ENCODE peak calls at places on chromosomes 12 and 14, in seven cellular contexts. One of them, this sample, is unnamed.

GRCh38 chr12:11822071-11822818 is 172.8 kb downstream of the ETV6 start:
- DNase-seq in breast epithelium: no peak
- DNase-seq in suprapubic skin: no peak
- DNase-seq in sigmoid colon: no peak
- DNase-seq in stomach: peak; percentile 38
- DNase-seq in HCT116: no peak
- DNase-seq in K562: no peak
- DNase-seq in this sample: no peak

GRCh38 chr14:71529855-71530254 is 402.4 kb upstream of the RGS6 start:
- DNase-seq in suprapubic skin: no peak
- DNase-seq in K562: no peak
- DNase-seq in breast epithelium: no peak
- DNase-seq in stomach: no peak
- DNase-seq in HCT116: no peak
- DNase-seq in sigmoid colon: no peak
- DNase-seq in this sample: no peak

GRCh38 chr14:33512201-33512600 is 438.7 kb downstream of the EGLN3 start:
- DNase-seq in stomach: no peak
- DNase-seq in K562: no peak
- DNase-seq in sigmoid colon: no peak
- DNase-seq in suprapubic skin: no peak
- DNase-seq in HCT116: no peak
- DNase-seq in breast epithelium: no peak
- DNase-seq in this sample: no peak

GRCh38 chr12:113929312-113929989 is 36.7 kb downstream of the RBM19 start:
- DNase-seq in breast epithelium: no peak
- DNase-seq in K562: no peak
- DNase-seq in stomach: no peak
- DNase-seq in HCT116: no peak
- DNase-seq in suprapubic skin: no peak
- DNase-seq in sigmoid colon: no peak
- DNase-seq in this sample: no peak

GRCh38 chr14:29643415-29644206 is 284.0 kb downstream of the PRKD1 start:
- DNase-seq in sigmoid colon: no peak
- DNase-seq in breast epithelium: no peak
- DNase-seq in K562: no peak
- DNase-seq in HCT116: no peak
- DNase-seq in stomach: no peak
- DNase-seq in suprapubic skin: no peak
- DNase-seq in this sample: no peak

GRCh38 chr14:56224691-56225681 is 106.8 kb downstream of the PELI2 start:
- DNase-seq in sigmoid colon: no peak
- DNase-seq in suprapubic skin: no peak
- DNase-seq in HCT116: no peak
- DNase-seq in K562: no peak
- DNase-seq in breast epithelium: no peak
- DNase-seq in stomach: peak; percentile 69
- DNase-seq in this sample: no peak

GRCh38 chr14:55864890-55865655 is 253.1 kb upstream of the PELI2 start:
- DNase-seq in sigmoid colon: no peak
- DNase-seq in suprapubic skin: no peak
- DNase-seq in breast epithelium: no peak
- DNase-seq in stomach: no peak
- DNase-seq in K562: peak; percentile 23
- DNase-seq in HCT116: no peak
- DNase-seq in this sample: no peak

GRCh38 chr12:2958432-2959193 is 584 bp upstream of the TEAD4 start:
- DNase-seq in breast epithelium: no peak
- DNase-seq in K562: peak; percentile 92
- DNase-seq in HCT116: peak; percentile 33
- DNase-seq in sigmoid colon: peak; percentile 68
- DNase-seq in suprapubic skin: no peak
- DNase-seq in stomach: peak; percentile 54
- DNase-seq in this sample: peak; percentile 80

GRCh38 chr12:131808744-131809371 is 19.3 kb upstream of the MMP17 start:
- DNase-seq in sigmoid colon: no peak
- DNase-seq in HCT116: no peak
- DNase-seq in breast epithelium: no peak
- DNase-seq in suprapubic skin: no peak
- DNase-seq in stomach: no peak
- DNase-seq in K562: no peak
- DNase-seq in this sample: peak; percentile 95

GRCh38 chr12:47079365-47079893 is at the start of gene PCED1B:
- DNase-seq in stomach: peak; percentile 70
- DNase-seq in HCT116: no peak
- DNase-seq in sigmoid colon: peak; percentile 91
- DNase-seq in K562: peak; percentile 41
- DNase-seq in suprapubic skin: peak; percentile 87
- DNase-seq in breast epithelium: peak; percentile 54
- DNase-seq in this sample: peak; percentile 94

GRCh38 chr12:76264617-76265016 is 83.6 kb downstream of the BBS10 start:
- DNase-seq in breast epithelium: no peak
- DNase-seq in HCT116: no peak
- DNase-seq in K562: no peak
- DNase-seq in stomach: no peak
- DNase-seq in suprapubic skin: no peak
- DNase-seq in sigmoid colon: no peak
- DNase-seq in this sample: no peak

GRCh38 chr14:98692832-98693231 is 579.2 kb downstream of the BCL11B start:
- DNase-seq in K562: no peak
- DNase-seq in stomach: no peak
- DNase-seq in sigmoid colon: no peak
- DNase-seq in breast epithelium: no peak
- DNase-seq in HCT116: no peak
- DNase-seq in suprapubic skin: no peak
- DNase-seq in this sample: no peak

GRCh38 chr14:35155962-35156361 is 33.6 kb downstream of the PRORP start:
- DNase-seq in breast epithelium: no peak
- DNase-seq in suprapubic skin: no peak
- DNase-seq in stomach: no peak
- DNase-seq in sigmoid colon: no peak
- DNase-seq in HCT116: no peak
- DNase-seq in K562: no peak
- DNase-seq in this sample: no peak

GRCh38 chr12:76244298-76244697 is 103.9 kb downstream of the BBS10 start:
- DNase-seq in suprapubic skin: no peak
- DNase-seq in stomach: no peak
- DNase-seq in HCT116: no peak
- DNase-seq in sigmoid colon: no peak
- DNase-seq in breast epithelium: no peak
- DNase-seq in K562: no peak
- DNase-seq in this sample: no peak

GRCh38 chr12:116759783-116760581 is 21.9 kb downstream of the RNFT2 start:
- DNase-seq in K562: peak; percentile 86
- DNase-seq in suprapubic skin: no peak
- DNase-seq in sigmoid colon: peak; percentile 41
- DNase-seq in stomach: no peak
- DNase-seq in HCT116: peak; percentile 53
- DNase-seq in breast epithelium: no peak
- DNase-seq in this sample: peak; percentile 73
- TF ChIP-seq POLR2A in K562: peak; percentile 83
- TF ChIP-seq POLR2A in suprapubic skin: no peak
- TF ChIP-seq POLR2A in sigmoid colon: no peak
- TF ChIP-seq POLR2A in stomach: no peak
- TF ChIP-seq POLR2A in HCT116: no peak
- TF ChIP-seq POLR2A in breast epithelium: no peak
- TF ChIP-seq POLR2A in this sample: no peak

GRCh38 chr12:68814490-68815231 is 6.7 kb downstream of the MDM2 start:
- DNase-seq in HCT116: no peak
- DNase-seq in stomach: no peak
- DNase-seq in suprapubic skin: no peak
- DNase-seq in sigmoid colon: no peak
- DNase-seq in K562: no peak
- DNase-seq in breast epithelium: no peak
- DNase-seq in this sample: no peak

GRCh38 chr12:68812553-68813241 is 4.7 kb downstream of the MDM2 start:
- DNase-seq in suprapubic skin: no peak
- DNase-seq in sigmoid colon: peak; percentile 18
- DNase-seq in breast epithelium: no peak
- DNase-seq in HCT116: no peak
- DNase-seq in stomach: no peak
- DNase-seq in K562: no peak
- DNase-seq in this sample: no peak

GRCh38 chr12:68815232-68815927 is 7.4 kb downstream of the MDM2 start:
- DNase-seq in K562: no peak
- DNase-seq in stomach: no peak
- DNase-seq in suprapubic skin: no peak
- DNase-seq in HCT116: no peak
- DNase-seq in sigmoid colon: no peak
- DNase-seq in breast epithelium: no peak
- DNase-seq in this sample: no peak

GRCh38 chr12:68813242-68813593 is 5.2 kb downstream of the MDM2 start:
- DNase-seq in sigmoid colon: no peak
- DNase-seq in HCT116: no peak
- DNase-seq in stomach: no peak
- DNase-seq in breast epithelium: no peak
- DNase-seq in suprapubic skin: no peak
- DNase-seq in K562: no peak
- DNase-seq in this sample: no peak

DNA sequence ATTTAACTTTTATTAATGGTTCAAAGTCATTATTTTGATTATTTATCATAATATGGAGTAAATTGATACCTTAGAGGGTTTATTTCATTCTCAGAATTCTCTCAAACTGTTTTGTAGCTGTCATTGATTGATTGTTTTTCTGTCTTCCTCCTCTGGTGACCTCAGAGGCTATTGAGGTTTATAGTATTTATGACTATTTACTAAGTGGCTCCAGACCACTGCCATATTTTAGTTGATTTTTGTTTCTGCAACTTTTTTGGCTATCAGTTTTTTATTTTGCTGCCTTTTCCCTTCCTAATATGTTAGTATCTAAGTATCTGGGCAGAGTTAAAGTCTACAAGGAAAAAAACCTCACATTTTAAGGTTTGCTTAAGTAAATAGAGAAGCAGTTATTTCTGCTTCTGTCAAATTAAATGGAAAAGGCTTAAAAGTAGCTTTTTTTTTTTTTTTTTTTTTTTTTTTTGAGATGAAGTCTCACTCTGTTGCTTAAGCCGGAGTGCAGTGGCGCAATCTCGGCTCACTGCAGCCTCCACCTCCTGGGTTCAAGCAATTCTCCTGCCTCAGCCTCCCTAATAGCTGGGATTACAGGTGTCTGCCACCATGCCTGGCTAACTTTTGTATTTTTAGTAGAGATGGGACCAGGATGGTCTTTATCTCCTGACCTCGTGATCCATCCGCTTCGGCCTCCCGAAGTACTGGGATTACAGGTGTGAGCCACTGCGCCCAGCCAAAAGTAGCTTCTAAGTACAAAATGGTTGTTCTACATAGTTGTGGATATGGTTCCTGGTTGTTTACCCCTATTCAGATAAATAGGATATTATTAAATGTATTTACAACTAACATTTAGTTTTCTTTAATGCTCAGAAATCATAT is 8.2 kb downstream of the MDM2 start:
- DNase-seq in suprapubic skin: no peak
- DNase-seq in K562: no peak
- DNase-seq in sigmoid colon: no peak
- DNase-seq in stomach: no peak
- DNase-seq in breast epithelium: no peak
- DNase-seq in HCT116: no peak
- DNase-seq in this sample: no peak
- TF ChIP-seq POLR2AphosphoS5 in suprapubic skin: no peak
- TF ChIP-seq POLR2AphosphoS5 in K562: no peak
- TF ChIP-seq POLR2AphosphoS5 in sigmoid colon: no peak
- TF ChIP-seq POLR2AphosphoS5 in stomach: no peak
- TF ChIP-seq POLR2AphosphoS5 in breast epithelium: no peak
- TF ChIP-seq POLR2AphosphoS5 in HCT116: no peak
- TF ChIP-seq POLR2AphosphoS5 in this sample: no peak

GRCh38 chr14:59032821-59033220 is 155.6 kb upstream of the DAAM1 start:
- DNase-seq in K562: no peak
- DNase-seq in HCT116: no peak
- DNase-seq in sigmoid colon: no peak
- DNase-seq in suprapubic skin: no peak
- DNase-seq in stomach: no peak
- DNase-seq in breast epithelium: no peak
- DNase-seq in this sample: no peak

GRCh38 chr14:59026086-59026485 is 162.4 kb upstream of the DAAM1 start:
- DNase-seq in sigmoid colon: no peak
- DNase-seq in K562: no peak
- DNase-seq in suprapubic skin: no peak
- DNase-seq in stomach: no peak
- DNase-seq in HCT116: no peak
- DNase-seq in breast epithelium: no peak
- DNase-seq in this sample: no peak

DNA sequence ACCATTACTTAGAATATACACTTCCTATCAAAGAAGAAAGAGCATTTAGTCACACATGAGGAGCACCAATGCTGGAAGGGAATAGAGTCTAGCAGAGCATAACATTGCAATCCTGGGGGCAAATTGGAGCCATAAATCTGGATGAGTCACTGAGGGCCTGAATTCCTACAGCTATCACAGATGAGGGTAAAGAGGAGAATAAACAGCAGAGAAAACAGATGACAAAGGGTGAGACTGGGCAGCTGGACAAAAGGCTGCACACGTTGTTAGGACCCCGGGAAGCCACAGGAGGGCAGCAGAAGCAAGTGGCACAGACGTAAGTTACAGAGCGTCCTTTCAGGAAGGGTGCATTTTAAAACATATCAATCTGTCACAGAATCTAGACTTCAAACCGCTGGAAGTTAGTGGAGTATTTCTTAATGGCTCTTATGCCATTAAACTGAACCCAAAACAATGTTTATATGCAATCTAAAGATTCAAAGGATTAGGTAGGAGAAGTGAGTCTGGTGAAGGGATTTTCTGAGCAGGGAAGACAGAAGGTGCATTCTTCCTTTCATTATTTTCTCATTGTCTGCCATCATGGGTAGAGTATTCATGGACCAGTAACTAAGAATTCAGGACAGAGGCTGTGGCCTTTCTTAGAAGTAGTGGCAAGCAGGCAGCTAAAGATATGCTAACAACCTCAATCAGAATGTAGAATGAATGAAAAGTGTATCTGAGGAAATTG is 159.8 kb upstream of the DAAM1 start:
- DNase-seq in suprapubic skin: no peak
- DNase-seq in K562: peak; percentile 24
- DNase-seq in HCT116: peak; percentile 68
- DNase-seq in stomach: peak; percentile 55
- DNase-seq in breast epithelium: no peak
- DNase-seq in sigmoid colon: peak; percentile 70
- DNase-seq in this sample: peak; percentile 68
- H3K4me3 ChIP-seq in suprapubic skin: no peak overlapping the region
- H3K4me3 ChIP-seq in K562: no peak overlapping the region
- H3K4me3 ChIP-seq in HCT116: no peak overlapping the region
- H3K4me3 ChIP-seq in stomach: no peak overlapping the region
- H3K4me3 ChIP-seq in breast epithelium: no peak overlapping the region
- H3K4me3 ChIP-seq in sigmoid colon: no peak overlapping the region
- H3K4me3 ChIP-seq in this sample: no peak overlapping the region

DNA sequence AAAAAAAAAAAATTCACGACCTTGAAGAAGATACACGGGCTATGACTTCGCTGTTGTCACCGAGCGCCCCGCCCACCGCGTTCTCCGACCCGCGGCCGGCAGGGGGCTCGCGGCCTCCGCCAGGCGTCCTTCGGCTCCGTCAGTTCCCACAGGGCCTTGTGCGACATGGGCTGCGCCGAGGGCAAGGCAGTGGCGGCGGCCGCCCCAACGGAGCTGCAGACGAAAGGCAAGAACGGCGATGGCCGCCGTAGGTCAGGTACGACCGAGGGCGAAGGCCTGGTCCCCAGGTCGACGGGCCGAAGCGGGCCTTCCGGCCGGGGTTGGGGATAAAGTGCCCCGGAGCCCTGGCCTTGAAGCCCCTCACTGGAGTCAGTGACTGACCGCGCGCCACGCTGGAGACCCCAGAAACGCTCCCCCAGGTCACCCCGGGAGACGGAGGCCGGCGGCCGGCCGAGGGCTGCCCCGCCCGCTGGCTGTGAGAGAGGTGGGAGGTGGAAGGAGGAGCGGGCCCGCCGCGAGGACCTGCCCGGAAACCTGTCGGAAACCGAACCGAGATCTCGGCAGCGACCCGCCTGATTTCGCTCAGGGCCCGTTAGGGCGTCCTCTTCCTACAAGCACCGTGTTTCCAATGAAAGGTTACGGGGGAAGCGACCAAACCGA is at the start of gene TXNRD1:
- DNase-seq in suprapubic skin: peak; percentile 88
- DNase-seq in K562: peak; percentile 84
- DNase-seq in breast epithelium: peak; percentile 70
- DNase-seq in stomach: peak; percentile 87
- DNase-seq in HCT116: peak; percentile 56
- DNase-seq in sigmoid colon: peak; percentile 92
- DNase-seq in this sample: peak; percentile 97
- TF ChIP-seq POLR2A in suprapubic skin: peak; percentile 35
- TF ChIP-seq POLR2A in K562: peak; percentile 51
- TF ChIP-seq POLR2A in breast epithelium: peak; percentile 38
- TF ChIP-seq POLR2A in stomach: no peak
- TF ChIP-seq POLR2A in HCT116: no peak
- TF ChIP-seq POLR2A in sigmoid colon: no peak
- TF ChIP-seq POLR2A in this sample: no peak

This sample was measured in spleen.